ENCODE peak calls at places on chromosomes 12 and 14, in eight cellular contexts. J, Z, D, I, M, C, Y and A are unnamed samples.
A peak's percentile ranks its signal among the peaks of the same experiment; 100 is the strongest.

GRCh38 chr12:76123301-76124212 is 39.1 kb upstream of the NAP1L1 start:
- DNase-seq in I (no peak), J (no peak), Z (no peak), Y (peak; percentile 43), D (peak; percentile 38), M (no peak), C (no peak), A (no peak)

GRCh38 chr14:75334191-75335051 is 55.8 kb downstream of the FOS start:
- DNase-seq in D (peak; percentile 50), J (no peak), C (no peak), Z (no peak), I (no peak), M (peak; percentile 79), Y (no peak), A (no peak)

GRCh38 chr14:101469382-101470251 is 91.7 kb upstream of the DIO3 start:
- DNase-seq in I (no peak), C (peak; percentile 19), J (no peak), D (no peak), Y (no peak), M (peak; percentile 20), Z (no peak), A (no peak)

GRCh38 chr14:93997082-93997481 is at the start of gene CCDC197:
- DNase-seq in D (no peak), J (no peak), Y (no peak), I (no peak), Z (no peak), C (no peak), M (no peak), A (no peak)

GRCh38 chr12:83665755-83666154 is 979.0 kb downstream of the TMTC2 start:
- DNase-seq in I (no peak), Y (no peak), C (no peak), D (no peak), J (no peak), M (no peak), Z (no peak), A (no peak)

GRCh38 chr12:75852143-75852542 is 179.4 kb downstream of the PHLDA1 start:
- DNase-seq in J (no peak), I (no peak), C (no peak), Z (peak; percentile 68), M (no peak), Y (no peak), D (no peak), A (no peak)

GRCh38 chr12:124352839-124353238 is 57.9 kb downstream of the RFLNA start:
- DNase-seq in C (no peak), M (peak; percentile 81), Z (no peak), Y (no peak), J (no peak), D (peak; percentile 10), I (no peak), A (no peak)

GRCh38 chr12:22657538-22657937 is 32.6 kb downstream of the ETNK1 start:
- DNase-seq in D (peak; percentile 44), Y (no peak), Z (no peak), J (no peak), I (no peak), C (no peak), M (no peak), A (no peak)

GRCh38 chr14:90495357-90496276 is 98.8 kb downstream of the CALM1 start:
- DNase-seq in I (peak; percentile 88), D (peak; percentile 75), C (peak; percentile 84), M (no peak), J (peak; percentile 28), Y (peak; percentile 94), Z (peak; percentile 15), A (peak; percentile 40)

GRCh38 chr12:130603566-130603965 is 112.5 kb downstream of the RIMBP2 start:
- DNase-seq in J (no peak), Y (peak; percentile 19), I (no peak), D (no peak), Z (no peak), M (no peak), C (no peak), A (no peak)

GRCh38 chr14:93023039-93023438 is 92.7 kb downstream of the ITPK1 start:
- DNase-seq in I (no peak), M (no peak), Y (peak; percentile 84), Z (no peak), J (peak; percentile 83), C (peak; percentile 71), D (no peak), A (no peak)

GRCh38 chr14:69460093-69460701 is 24.3 kb upstream of the PLEKHD1 start:
- DNase-seq in J (peak; percentile 70), Y (peak; percentile 71), I (no peak), Z (peak; percentile 35), M (no peak), D (peak; percentile 95), C (no peak), A (peak; percentile 24)

GRCh38 chr12:93226356-93226755 is 151.4 kb upstream of the NUDT4 start:
- DNase-seq in M (no peak), J (no peak), I (no peak), Z (no peak), Y (no peak), C (no peak), D (no peak), A (no peak)

GRCh38 chr12:80045594-80045993 is 53.7 kb upstream of the OTOGL start:
- DNase-seq in D (peak; percentile 87), J (no peak), Y (no peak), C (no peak), M (no peak), Z (peak; percentile 63), I (no peak), A (no peak)

GRCh38 chr12:117202556-117202955 is 12.3 kb upstream of the FBXO21 start:
- DNase-seq in D (no peak), J (no peak), M (no peak), Z (no peak), C (no peak), Y (no peak), I (no peak), A (no peak)

GRCh38 chr14:101171650-101172049 is 268.1 kb upstream of the RTL1 start:
- DNase-seq in D (no peak), Y (no peak), C (no peak), Z (no peak), M (no peak), J (no peak), I (no peak), A (no peak)

GRCh38 chr14:78959674-78960264 is 789.6 kb downstream of the NRXN3 start:
- DNase-seq in Z (no peak), C (peak; percentile 64), M (no peak), J (peak; percentile 65), I (peak; percentile 60), D (peak; percentile 76), Y (peak; percentile 90), A (no peak)

GRCh38 chr12:29943683-29944082 is 159.9 kb upstream of the TMTC1 start:
- DNase-seq in Z (no peak), J (no peak), I (no peak), Y (no peak), M (no peak), C (no peak), D (peak; percentile 6), A (no peak)

GRCh38 chr12:109738209-109738608 is 24.6 kb downstream of the FAM222A start:
- DNase-seq in M (peak; percentile 54), Y (peak; percentile 58), I (no peak), D (no peak), J (peak; percentile 11), Z (no peak), C (no peak), A (no peak)

GRCh38 chr12:98595152-98595988 is 1.9 kb downstream of the SLC25A3 start:
- DNase-seq in D (peak; percentile 77), I (no peak), Y (peak; percentile 17), Z (no peak), M (no peak), J (no peak), C (no peak), A (no peak)

GRCh38 chr14:75176142-75176820 is at the start of gene TMED10:
- DNase-seq in Y (peak; percentile 95), I (peak; percentile 91), C (peak; percentile 86), D (peak; percentile 91), Z (peak; percentile 46), M (peak; percentile 96), J (peak; percentile 92), A (no peak)

GRCh38 chr14:49896956-49897355 is 4.1 kb downstream of the ARF6 start:
- DNase-seq in Z (no peak), I (no peak), D (no peak), J (peak; percentile 21), M (no peak), Y (no peak), C (no peak), A (no peak)
- H3K9ac ChIP-seq in Z (peak overlapping the region; percentile 91), I (no peak overlapping the region), D (no peak overlapping the region), J (peak overlapping the region; percentile 98), M (peak overlapping the region; percentile 17), Y (no peak overlapping the region), C (no peak overlapping the region), A (peak overlapping the region; percentile 56)

DNA sequence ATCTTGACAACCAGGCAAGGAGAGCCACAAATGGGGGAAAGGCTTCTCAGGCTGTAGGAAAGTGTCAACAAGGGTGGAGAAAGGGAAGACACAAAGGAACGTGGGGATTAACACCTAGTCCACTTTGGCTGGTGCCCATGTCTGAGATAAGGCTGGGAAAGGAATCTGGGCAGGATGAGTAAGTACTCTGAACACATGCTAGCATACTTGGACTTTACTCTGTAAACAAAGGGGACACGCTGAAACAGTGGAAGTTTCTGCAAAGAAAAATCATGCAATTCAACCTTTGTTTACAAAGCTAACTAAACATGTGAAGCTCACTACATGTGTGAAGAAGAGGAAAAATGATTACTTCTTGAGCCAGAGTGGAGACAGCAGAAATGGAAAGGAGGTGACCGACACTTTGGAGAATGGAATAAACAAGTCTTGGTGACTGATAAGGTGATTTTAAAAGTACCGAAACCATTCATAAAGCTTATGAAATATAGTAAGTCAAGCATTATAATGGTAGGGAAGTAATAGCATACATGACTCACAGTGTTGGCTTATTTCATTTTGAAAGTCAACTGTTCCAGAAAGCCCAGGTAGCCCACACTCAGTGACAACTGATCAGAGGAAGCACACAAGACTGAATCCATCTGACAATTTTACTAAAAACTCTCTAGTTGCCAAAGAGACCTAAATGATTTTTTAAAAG is 13.2 kb downstream of the CPNE8 start:
- DNase-seq in Z (no peak), I (no peak), Y (no peak), C (no peak), D (no peak), M (no peak), J (no peak), A (no peak)
- H3K27ac ChIP-seq in Z (no peak overlapping the region), I (no peak overlapping the region), Y (no peak overlapping the region), C (no peak overlapping the region), D (no peak overlapping the region), M (no peak overlapping the region), J (no peak overlapping the region), A (no peak overlapping the region)

GRCh38 chr12:34402228-34402898 is 380.1 kb downstream of the ALG10 start:
- DNase-seq in Z (no peak), Y (peak; percentile 22), M (peak; percentile 56), C (peak; percentile 15), D (no peak), I (no peak), J (no peak), A (no peak)
- H3K9me3 ChIP-seq in Z (peaks cover 30% of the 10 kb centered on the region), Y (peaks cover 41% of the 10 kb centered on the region), M (peaks cover 1% of the 10 kb centered on the region), C (peaks cover 99% of the 10 kb centered on the region), D (no peaks in the 10 kb centered on the region), I (peaks cover 90% of the 10 kb centered on the region), J (no peaks in the 10 kb centered on the region), A (no peaks in the 10 kb centered on the region)

DNA sequence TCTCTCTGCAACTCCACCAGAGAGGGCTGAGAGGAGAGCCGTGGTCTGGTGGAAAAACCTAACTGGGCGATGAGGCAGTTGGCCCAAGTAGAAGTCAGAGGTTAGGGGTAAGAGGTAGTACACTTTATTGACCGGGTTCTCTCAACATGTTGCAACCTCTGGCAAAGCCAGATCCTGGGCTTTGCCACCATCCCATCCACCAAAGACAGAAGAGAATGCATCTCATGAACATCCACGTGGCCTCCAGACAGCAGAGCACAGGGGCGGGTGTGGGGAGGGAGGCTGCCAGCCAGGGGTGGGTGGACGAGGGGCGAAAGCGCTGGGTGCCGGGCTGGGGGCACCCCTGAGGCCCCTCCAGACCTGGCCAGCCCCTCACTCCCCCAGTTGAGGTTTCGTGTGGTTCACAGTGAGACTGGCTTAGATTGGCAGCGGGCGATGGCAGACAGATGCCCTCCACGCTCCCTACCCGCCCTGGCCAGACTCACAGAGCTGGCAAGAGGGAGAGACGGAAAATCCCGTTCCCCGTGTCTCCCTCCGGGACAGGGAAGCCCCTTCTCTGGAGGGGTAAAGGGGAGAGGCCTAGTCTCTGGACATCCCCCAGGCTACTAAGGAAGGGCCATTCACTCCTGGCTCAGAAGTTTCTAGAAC is 33.1 kb upstream of the VPS37B start:
- DNase-seq in I (no peak), D (no peak), C (no peak), J (no peak), Z (no peak), Y (no peak), M (peak; percentile 75), A (no peak)
- H3K9ac ChIP-seq in I (no peak overlapping the region), D (no peak overlapping the region), C (no peak overlapping the region), J (no peak overlapping the region), Z (no peak overlapping the region), Y (no peak overlapping the region), M (no peak overlapping the region), A (no peak overlapping the region)